ENCODE peak calls at places on chromosomes 12 and 14, in ten cellular contexts. T, L, X, Z, E, C, Q, O, H and U are unnamed samples.

GRCh38 chr12:73863541-73863940 is 674.1 kb upstream of the ATXN7L3B start:
- DNase-seq in C (no peak), Z (no peak), L (no peak), O (no peak), E (no peak), Q (peak), X (peak), H (no peak), T (peak), U (no peak)

GRCh38 chr12:52667509-52667908 is 12.7 kb downstream of the KRT1 start:
- DNase-seq in H (no peak), C (no peak), O (no peak), L (no peak), X (no peak), E (no peak), Q (no peak), Z (no peak), T (peak), U (no peak)

GRCh38 chr12:49635656-49636055 is 12.3 kb downstream of the PRPF40B start:
- DNase-seq in L (no peak), C (peak), Z (no peak), X (no peak), E (peak), Q (no peak), T (no peak), O (no peak), H (no peak), U (no peak)

GRCh38 chr14:25953532-25954144 is 644.2 kb downstream of the NOVA1 start:
- DNase-seq in T (no peak), L (no peak), C (peak), Z (no peak), H (no peak), O (no peak), E (no peak), Q (no peak), X (no peak), U (no peak)

GRCh38 chr12:108846320-108846719 is 11.1 kb downstream of the SSH1 start:
- DNase-seq in X (no peak), H (no peak), E (no peak), T (no peak), C (no peak), Q (peak), L (no peak), O (no peak), Z (no peak), U (no peak)

GRCh38 chr12:24851816-24852337 is 97.0 kb downstream of the BCAT1 start:
- DNase-seq in Q (no peak), H (peak), O (no peak), L (no peak), X (no peak), T (no peak), E (no peak), C (no peak), Z (no peak), U (no peak)

GRCh38 chr12:40034712-40035111 is 71.2 kb downstream of the SLC2A13 start:
- DNase-seq in T (no peak), E (no peak), H (no peak), O (no peak), L (no peak), Q (no peak), Z (no peak), X (no peak), C (no peak), U (no peak)

GRCh38 chr12:6828671-6829531 is 694 bp downstream of the P3H3 start:
- DNase-seq in L (peak), X (peak), C (peak), Z (peak), Q (peak), T (peak), O (peak), E (no peak), H (peak), U (peak)

GRCh38 chr12:91877461-91878230 is 268.0 kb downstream of the BTG1 start:
- DNase-seq in H (no peak), L (no peak), X (no peak), Q (no peak), C (no peak), T (no peak), Z (no peak), E (no peak), O (peak), U (peak)

GRCh38 chr12:11838403-11838802 is 188.9 kb downstream of the ETV6 start:
- DNase-seq in H (no peak), Q (no peak), E (no peak), X (no peak), Z (no peak), C (no peak), T (no peak), L (no peak), O (no peak), U (no peak)